ENCODE peak calls at places on chromosomes 12 and 14, in six cellular contexts. One of them, this sample, is unnamed.

GRCh38 chr12:125889742-125890141 is 824.5 kb downstream of the AACS start:
- DNase-seq in GM12878: no peak
- DNase-seq in tibial nerve: no peak
- DNase-seq in stomach: no peak
- DNase-seq in sigmoid colon: no peak
- DNase-seq in HepG2: no peak
- DNase-seq in this sample: no peak

GRCh38 chr12:89815225-89815624 is 106.6 kb upstream of the ATP2B1 start:
- DNase-seq in GM12878: no peak
- DNase-seq in tibial nerve: no peak
- DNase-seq in stomach: no peak
- DNase-seq in sigmoid colon: no peak
- DNase-seq in HepG2: no peak
- DNase-seq in this sample: no peak

GRCh38 chr12:52501490-52501889 is 8.4 kb upstream of the KRT6A start:
- DNase-seq in GM12878: no peak
- DNase-seq in tibial nerve: no peak
- DNase-seq in stomach: no peak
- DNase-seq in sigmoid colon: no peak
- DNase-seq in HepG2: no peak
- DNase-seq in this sample: no peak

GRCh38 chr12:51232642-51233041 is 6.0 kb upstream of the DAZAP2 start:
- DNase-seq in GM12878: no peak
- DNase-seq in tibial nerve: no peak
- DNase-seq in stomach: no peak
- DNase-seq in sigmoid colon: no peak
- DNase-seq in HepG2: no peak
- DNase-seq in this sample: no peak

GRCh38 chr12:123741937-123742572 is 20.0 kb upstream of the DNAH10 start:
- DNase-seq in GM12878: no peak
- DNase-seq in tibial nerve: no peak
- DNase-seq in stomach: no peak
- DNase-seq in sigmoid colon: no peak
- DNase-seq in HepG2: no peak
- DNase-seq in this sample: no peak

GRCh38 chr12:32519047-32519446 is 119.7 kb downstream of the FGD4 start:
- DNase-seq in GM12878: no peak
- DNase-seq in tibial nerve: no peak
- DNase-seq in stomach: no peak
- DNase-seq in sigmoid colon: no peak
- DNase-seq in HepG2: no peak
- DNase-seq in this sample: no peak

GRCh38 chr12:71400481-71400880 is 39.1 kb upstream of the LGR5 start:
- DNase-seq in GM12878: no peak
- DNase-seq in tibial nerve: no peak
- DNase-seq in stomach: no peak
- DNase-seq in sigmoid colon: no peak
- DNase-seq in HepG2: no peak
- DNase-seq in this sample: no peak

GRCh38 chr12:27426743-27427142 is 19.8 kb upstream of the SMCO2 start:
- DNase-seq in GM12878: no peak
- DNase-seq in tibial nerve: no peak
- DNase-seq in stomach: no peak
- DNase-seq in sigmoid colon: no peak
- DNase-seq in HepG2: no peak
- DNase-seq in this sample: no peak

GRCh38 chr12:88951860-88952483 is 371.7 kb upstream of the KITLG start:
- DNase-seq in GM12878: no peak
- DNase-seq in tibial nerve: no peak
- DNase-seq in stomach: no peak
- DNase-seq in sigmoid colon: no peak
- DNase-seq in HepG2: no peak
- DNase-seq in this sample: no peak

GRCh38 chr14:61341275-61342210 is 20.2 kb downstream of the PRKCH start:
- DNase-seq in GM12878: no peak
- DNase-seq in tibial nerve: no peak
- DNase-seq in stomach: no peak
- DNase-seq in sigmoid colon: no peak
- DNase-seq in HepG2: no peak
- DNase-seq in this sample: no peak

GRCh38 chr12:112557954-112558630 is 139.3 kb downstream of the PTPN11 start:
- DNase-seq in GM12878: no peak
- DNase-seq in tibial nerve: no peak
- DNase-seq in stomach: no peak
- DNase-seq in sigmoid colon: no peak
- DNase-seq in HepG2: no peak
- DNase-seq in this sample: no peak
- TF ChIP-seq EP300 in GM12878: no peak
- TF ChIP-seq EP300 in tibial nerve: no peak
- TF ChIP-seq EP300 in stomach: no peak
- TF ChIP-seq EP300 in sigmoid colon: no peak
- TF ChIP-seq EP300 in HepG2: no peak
- TF ChIP-seq EP300 in this sample: no peak

GRCh38 chr12:104340177-104340576 is 36.6 kb downstream of the EID3 start:
- DNase-seq in GM12878: no peak
- DNase-seq in tibial nerve: no peak
- DNase-seq in stomach: no peak
- DNase-seq in sigmoid colon: no peak
- DNase-seq in HepG2: no peak
- DNase-seq in this sample: no peak

GRCh38 chr12:104342147-104342546 is 38.6 kb downstream of the EID3 start:
- DNase-seq in GM12878: no peak
- DNase-seq in tibial nerve: no peak
- DNase-seq in stomach: no peak
- DNase-seq in sigmoid colon: no peak
- DNase-seq in HepG2: no peak
- DNase-seq in this sample: no peak

GRCh38 chr12:104339663-104340062 is 36.1 kb downstream of the EID3 start:
- DNase-seq in GM12878: no peak
- DNase-seq in tibial nerve: no peak
- DNase-seq in stomach: no peak
- DNase-seq in sigmoid colon: no peak
- DNase-seq in HepG2: no peak
- DNase-seq in this sample: no peak

GRCh38 chr12:104342635-104343249 is 39.2 kb downstream of the EID3 start:
- DNase-seq in GM12878: no peak
- DNase-seq in tibial nerve: no peak
- DNase-seq in stomach: no peak
- DNase-seq in sigmoid colon: no peak
- DNase-seq in HepG2: no peak
- DNase-seq in this sample: no peak

DNA sequence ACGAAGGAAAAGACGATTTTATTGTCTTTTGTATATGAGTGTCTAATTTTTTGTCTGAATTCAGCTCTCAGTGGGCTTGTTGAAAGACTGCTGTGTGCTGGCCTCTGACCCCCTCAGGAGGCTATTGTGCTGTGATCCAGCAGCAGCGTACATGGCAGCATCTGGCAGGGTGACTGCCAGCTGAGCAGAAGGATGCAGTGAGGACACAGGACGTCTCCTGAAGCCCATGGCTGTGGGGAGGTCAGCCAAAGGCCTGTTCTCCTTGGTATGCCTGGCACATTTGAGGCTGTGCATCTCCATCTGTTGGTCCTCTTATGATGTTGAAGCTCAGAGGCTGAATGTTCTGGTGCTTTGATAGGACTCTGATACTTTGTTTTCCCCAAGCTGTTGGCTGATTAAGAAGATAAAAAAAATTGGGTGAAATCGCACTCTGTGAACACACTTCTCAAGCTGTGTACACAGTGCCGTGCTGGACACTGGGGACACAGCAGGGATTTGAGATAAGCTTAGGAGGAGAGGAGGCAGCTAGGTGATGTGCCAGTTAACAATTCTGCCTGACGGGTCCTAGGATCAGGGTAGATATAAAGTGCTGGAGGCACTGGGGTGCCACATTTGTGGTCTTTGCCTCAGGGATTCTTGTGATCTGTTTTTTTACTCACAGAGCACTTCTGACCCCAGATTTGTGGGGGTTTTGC is 37.5 kb downstream of the EID3 start:
- DNase-seq in GM12878: no peak
- DNase-seq in tibial nerve: no peak
- DNase-seq in stomach: no peak
- DNase-seq in sigmoid colon: no peak
- DNase-seq in HepG2: no peak
- DNase-seq in this sample: no peak
- H3K36me3 ChIP-seq in GM12878: peaks cover 37% of the 10 kb centered on the region
- H3K36me3 ChIP-seq in tibial nerve: peaks cover 26% of the 10 kb centered on the region
- H3K36me3 ChIP-seq in stomach: peaks cover 100% of the 10 kb centered on the region
- H3K36me3 ChIP-seq in sigmoid colon: peaks cover 75% of the 10 kb centered on the region
- H3K36me3 ChIP-seq in HepG2: peaks cover 76% of the 10 kb centered on the region
- H3K36me3 ChIP-seq in this sample: no peaks in the 10 kb centered on the region

GRCh38 chr12:24679135-24679534 is 269.8 kb downstream of the BCAT1 start:
- DNase-seq in GM12878: no peak
- DNase-seq in tibial nerve: no peak
- DNase-seq in stomach: no peak
- DNase-seq in sigmoid colon: no peak
- DNase-seq in HepG2: peak; percentile 16
- DNase-seq in this sample: no peak
- TF ChIP-seq EP300 in GM12878: no peak
- TF ChIP-seq EP300 in tibial nerve: no peak
- TF ChIP-seq EP300 in stomach: no peak
- TF ChIP-seq EP300 in sigmoid colon: no peak
- TF ChIP-seq EP300 in HepG2: no peak
- TF ChIP-seq EP300 in this sample: no peak

GRCh38 chr14:58466459-58466858 is 38.9 kb downstream of the KIAA0586 start:
- DNase-seq in GM12878: no peak
- DNase-seq in tibial nerve: no peak
- DNase-seq in stomach: no peak
- DNase-seq in sigmoid colon: no peak
- DNase-seq in HepG2: no peak
- DNase-seq in this sample: no peak

GRCh38 chr14:58460772-58461171 is 33.3 kb downstream of the KIAA0586 start:
- DNase-seq in GM12878: no peak
- DNase-seq in tibial nerve: no peak
- DNase-seq in stomach: no peak
- DNase-seq in sigmoid colon: no peak
- DNase-seq in HepG2: no peak
- DNase-seq in this sample: no peak

GRCh38 chr14:58465425-58465824 is 37.9 kb downstream of the KIAA0586 start:
- DNase-seq in GM12878: no peak
- DNase-seq in tibial nerve: no peak
- DNase-seq in stomach: no peak
- DNase-seq in sigmoid colon: no peak
- DNase-seq in HepG2: peak; percentile 32
- DNase-seq in this sample: no peak

GRCh38 chr14:58464652-58465051 is 37.1 kb downstream of the KIAA0586 start:
- DNase-seq in GM12878: no peak
- DNase-seq in tibial nerve: no peak
- DNase-seq in stomach: no peak
- DNase-seq in sigmoid colon: no peak
- DNase-seq in HepG2: no peak
- DNase-seq in this sample: no peak

GRCh38 chr14:58463147-58463546 is 35.6 kb downstream of the KIAA0586 start:
- DNase-seq in GM12878: no peak
- DNase-seq in tibial nerve: no peak
- DNase-seq in stomach: no peak
- DNase-seq in sigmoid colon: no peak
- DNase-seq in HepG2: no peak
- DNase-seq in this sample: no peak
- H3K36me3 ChIP-seq in GM12878: peaks cover 11% of the 10 kb centered on the region
- H3K36me3 ChIP-seq in tibial nerve: peaks cover 5% of the 10 kb centered on the region
- H3K36me3 ChIP-seq in stomach: peaks cover 84% of the 10 kb centered on the region
- H3K36me3 ChIP-seq in sigmoid colon: no peaks in the 10 kb centered on the region
- H3K36me3 ChIP-seq in HepG2: peaks cover 39% of the 10 kb centered on the region
- H3K36me3 ChIP-seq in this sample: no peaks in the 10 kb centered on the region

DNA sequence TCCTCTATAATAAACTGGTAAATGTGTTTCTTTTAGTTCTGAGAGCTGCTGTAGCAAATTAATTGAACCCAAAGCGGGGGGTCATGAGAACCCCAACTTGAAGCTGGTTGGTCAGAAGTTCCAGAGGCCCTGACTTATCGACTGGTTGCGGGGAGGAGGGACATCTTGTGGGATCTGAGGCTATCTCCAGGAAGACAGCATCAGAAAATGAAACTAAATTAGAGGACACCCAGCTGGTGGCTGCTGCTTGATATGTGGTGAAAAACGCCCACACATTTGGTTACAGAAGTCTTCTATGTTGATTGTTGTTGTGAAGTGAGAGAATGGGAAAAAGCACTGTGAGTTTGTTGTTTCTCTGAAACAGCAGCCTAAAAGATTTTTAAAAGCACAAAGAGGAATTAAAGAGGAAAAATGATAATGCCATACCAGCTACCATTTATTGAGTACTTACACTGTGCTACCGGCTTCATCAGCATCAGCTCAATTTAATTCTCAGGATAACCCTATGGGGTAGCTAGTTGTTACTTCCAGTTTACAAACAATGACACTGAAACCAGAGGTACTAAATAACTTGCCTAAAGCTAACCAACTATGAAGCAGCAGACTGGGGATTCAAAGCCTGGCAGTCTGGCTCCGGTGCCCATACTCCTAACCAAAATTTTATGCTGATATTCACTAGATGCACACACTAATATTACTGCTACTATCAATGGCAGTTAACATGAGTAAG is 24.3 kb downstream of the DDX24 start:
- DNase-seq in GM12878: peak; percentile 37
- DNase-seq in tibial nerve: no peak
- DNase-seq in stomach: no peak
- DNase-seq in sigmoid colon: no peak
- DNase-seq in HepG2: no peak
- DNase-seq in this sample: no peak
- TF ChIP-seq EP300 in GM12878: peak; percentile 22
- TF ChIP-seq EP300 in tibial nerve: no peak
- TF ChIP-seq EP300 in stomach: no peak
- TF ChIP-seq EP300 in sigmoid colon: no peak
- TF ChIP-seq EP300 in HepG2: no peak
- TF ChIP-seq EP300 in this sample: no peak

GRCh38 chr12:113388351-113388750 is 15.3 kb downstream of the SDS start:
- DNase-seq in GM12878: no peak
- DNase-seq in tibial nerve: no peak
- DNase-seq in stomach: no peak
- DNase-seq in sigmoid colon: no peak
- DNase-seq in HepG2: no peak
- DNase-seq in this sample: no peak
- H3K36me3 ChIP-seq in GM12878: no peaks in the 10 kb centered on the region
- H3K36me3 ChIP-seq in tibial nerve: peaks cover 12% of the 10 kb centered on the region
- H3K36me3 ChIP-seq in stomach: peaks cover 82% of the 10 kb centered on the region
- H3K36me3 ChIP-seq in sigmoid colon: peaks cover 43% of the 10 kb centered on the region
- H3K36me3 ChIP-seq in HepG2: peaks cover 13% of the 10 kb centered on the region
- H3K36me3 ChIP-seq in this sample: peaks cover 3% of the 10 kb centered on the region

GRCh38 chr12:65662590-65662989 is 161.7 kb upstream of the HMGA2 start:
- DNase-seq in GM12878: no peak
- DNase-seq in tibial nerve: no peak
- DNase-seq in stomach: no peak
- DNase-seq in sigmoid colon: no peak
- DNase-seq in HepG2: no peak
- DNase-seq in this sample: no peak
- TF ChIP-seq EP300 in GM12878: no peak
- TF ChIP-seq EP300 in tibial nerve: no peak
- TF ChIP-seq EP300 in stomach: no peak
- TF ChIP-seq EP300 in sigmoid colon: no peak
- TF ChIP-seq EP300 in HepG2: no peak
- TF ChIP-seq EP300 in this sample: no peak

This sample was measured in transverse colon.